ENCODE peak calls at places on chromosome 13, in eight cellular contexts. H is heart right ventricle, A is uterus, Q is left ventricle myocardium inferior, R is heart left ventricle, F is breast epithelium, Y is kidney, U is upper lobe of right lung. O is an unnamed sample. For H3K4me1, the result is how much of the 10 kb centered on the place peaks cover.

GRCh38 chr13:90362718-90363117 is 984.8 kb upstream of the MIR17HG start:
- DNase-seq in A (no peak), F (no peak), Y (no peak), R (no peak), U (no peak), H (no peak), Q (no peak), O (no peak)

GRCh38 chr13:34587586-34587985 is 354.5 kb upstream of the NBEA start:
- DNase-seq in A (no peak), Q (no peak), Y (no peak), F (no peak), R (no peak), H (no peak), U (no peak), O (no peak)

GRCh38 chr13:101452519-101453485 is at the start of gene ITGBL1:
- DNase-seq in A (no peak), R (no peak), Q (peak), F (no peak), H (peak), U (no peak), Y (peak), O (no peak)

GRCh38 chr13:76350399-76350798 is 535.8 kb downstream of the KCTD12 start:
- DNase-seq in U (no peak), Q (no peak), R (no peak), A (no peak), H (no peak), F (no peak), Y (no peak), O (no peak)

GRCh38 chr13:35818577-35819165 is 312.5 kb downstream of the DCLK1 start:
- DNase-seq in Y (no peak), F (no peak), H (no peak), R (no peak), Q (no peak), U (no peak), A (no peak), O (no peak)

GRCh38 chr13:98947925-98948324 is 29.9 kb downstream of the DOCK9 start:
- DNase-seq in Q (no peak), Y (no peak), A (no peak), F (no peak), H (no peak), U (no peak), R (no peak), O (no peak)

GRCh38 chr13:80550856-80551532 is 210.1 kb upstream of the SPRY2 start:
- DNase-seq in U (no peak), H (no peak), R (no peak), Q (no peak), F (no peak), Y (no peak), A (no peak), O (no peak)

GRCh38 chr13:72726721-72727416 is 560 bp downstream of the MZT1 start:
- DNase-seq in R (peak), U (peak), Y (peak), F (no peak), A (no peak), H (peak), Q (peak), O (peak)

GRCh38 chr13:76338003-76338402 is 548.2 kb downstream of the KCTD12 start:
- DNase-seq in Q (no peak), U (no peak), A (no peak), R (no peak), Y (no peak), H (no peak), F (no peak), O (no peak)

GRCh38 chr13:30676672-30677071 is 58.7 kb upstream of the ALOX5AP start:
- DNase-seq in Y (no peak), U (no peak), R (no peak), F (no peak), Q (no peak), H (no peak), A (no peak), O (no peak)

GRCh38 chr13:22091971-22092300 is 421.1 kb downstream of the FGF9 start:
- DNase-seq in A (no peak), F (no peak), R (no peak), H (no peak), U (no peak), Y (no peak), Q (no peak), O (no peak)

GRCh38 chr13:96636310-96636709 is 358.0 kb downstream of the OXGR1 start:
- DNase-seq in R (no peak), A (no peak), H (no peak), F (no peak), U (no peak), Q (no peak), Y (no peak), O (no peak)

GRCh38 chr13:30142502-30143211 is 164.7 kb downstream of the KATNAL1 start:
- DNase-seq in F (peak), R (no peak), Y (no peak), A (peak), H (no peak), Q (no peak), U (no peak), O (peak)

GRCh38 chr13:29858231-29858630 is 7.8 kb upstream of the UBL3 start:
- DNase-seq in Q (no peak), H (no peak), U (no peak), A (no peak), F (no peak), Y (no peak), R (no peak), O (no peak)

GRCh38 chr13:21579754-21580316 is 24.1 kb downstream of the MICU2 start:
- DNase-seq in F (no peak), Y (no peak), R (no peak), A (no peak), U (no peak), H (no peak), Q (no peak), O (no peak)

GRCh38 chr13:97328222-97328790 is 105.7 kb upstream of the RAP2A start:
- DNase-seq in Y (no peak), U (no peak), H (no peak), R (no peak), F (peak), Q (no peak), A (no peak), O (no peak)

GRCh38 chr13:46152627-46153328 is 29.2 kb downstream of the LCP1 start:
- DNase-seq in U (no peak), Q (no peak), H (no peak), A (no peak), R (no peak), Y (no peak), F (no peak), O (no peak)

GRCh38 chr13:97268772-97269171 is 46.6 kb downstream of the MBNL2 start:
- DNase-seq in A (no peak), R (peak), Q (no peak), H (no peak), Y (no peak), F (no peak), U (no peak), O (no peak)

GRCh38 chr13:33369073-33369472 is 83.5 kb upstream of the STARD13 start:
- DNase-seq in Y (no peak), A (no peak), Q (no peak), F (no peak), H (no peak), U (no peak), R (no peak), O (no peak)

GRCh38 chr13:36151591-36151990 is 20.4 kb upstream of the DCLK1 start:
- DNase-seq in H (no peak), R (no peak), U (no peak), Q (no peak), A (no peak), F (no peak), Y (no peak), O (no peak)

GRCh38 chr13:44155422-44156293 is 218.0 kb upstream of the SERP2 start:
- DNase-seq in U (no peak), Q (peak), R (peak), A (peak), F (peak), Y (peak), H (peak), O (peak)

GRCh38 chr13:53058077-53058660 is 29.6 kb downstream of the OLFM4 start:
- DNase-seq in H (no peak), U (no peak), R (no peak), Y (no peak), Q (no peak), F (no peak), A (no peak), O (no peak)

GRCh38 chr13:43346427-43346826 is 323.0 kb downstream of the DNAJC15 start:
- DNase-seq in Y (no peak), U (no peak), A (no peak), H (no peak), R (no peak), Q (no peak), F (no peak), O (no peak)

GRCh38 chr13:35857769-35858168 is 273.4 kb downstream of the DCLK1 start:
- DNase-seq in U (no peak), Y (no peak), F (no peak), Q (no peak), A (no peak), H (no peak), R (no peak), O (no peak)

GRCh38 chr13:88124142-88124541 is 453.0 kb downstream of the SLITRK5 start:
- DNase-seq in R (no peak), A (no peak), Y (no peak), H (no peak), U (no peak), Q (no peak), F (no peak), O (no peak)

GRCh38 chr13:26497991-26498423 is 59.5 kb upstream of the WASF3 start:
- DNase-seq in A (no peak), Y (no peak), H (no peak), Q (no peak), R (no peak), F (no peak), U (no peak), O (no peak)

GRCh38 chr13:110886475-110887241 is 28.2 kb downstream of the ANKRD10 start:
- DNase-seq in A (no peak), F (no peak), U (no peak), R (no peak), Q (no peak), H (no peak), Y (no peak), O (no peak)

GRCh38 chr13:110887955-110888333 is 26.9 kb downstream of the ANKRD10 start:
- DNase-seq in H (no peak), U (no peak), A (no peak), F (no peak), Q (no peak), Y (peak), R (no peak), O (no peak)

GRCh38 chr13:110885966-110886365 is 28.9 kb downstream of the ANKRD10 start:
- DNase-seq in Y (no peak), H (no peak), R (no peak), Q (no peak), U (no peak), F (no peak), A (no peak), O (no peak)

GRCh38 chr13:110888390-110888789 is 26.5 kb downstream of the ANKRD10 start:
- DNase-seq in Y (no peak), H (no peak), U (no peak), A (no peak), R (no peak), Q (no peak), F (no peak), O (no peak)

DNA sequence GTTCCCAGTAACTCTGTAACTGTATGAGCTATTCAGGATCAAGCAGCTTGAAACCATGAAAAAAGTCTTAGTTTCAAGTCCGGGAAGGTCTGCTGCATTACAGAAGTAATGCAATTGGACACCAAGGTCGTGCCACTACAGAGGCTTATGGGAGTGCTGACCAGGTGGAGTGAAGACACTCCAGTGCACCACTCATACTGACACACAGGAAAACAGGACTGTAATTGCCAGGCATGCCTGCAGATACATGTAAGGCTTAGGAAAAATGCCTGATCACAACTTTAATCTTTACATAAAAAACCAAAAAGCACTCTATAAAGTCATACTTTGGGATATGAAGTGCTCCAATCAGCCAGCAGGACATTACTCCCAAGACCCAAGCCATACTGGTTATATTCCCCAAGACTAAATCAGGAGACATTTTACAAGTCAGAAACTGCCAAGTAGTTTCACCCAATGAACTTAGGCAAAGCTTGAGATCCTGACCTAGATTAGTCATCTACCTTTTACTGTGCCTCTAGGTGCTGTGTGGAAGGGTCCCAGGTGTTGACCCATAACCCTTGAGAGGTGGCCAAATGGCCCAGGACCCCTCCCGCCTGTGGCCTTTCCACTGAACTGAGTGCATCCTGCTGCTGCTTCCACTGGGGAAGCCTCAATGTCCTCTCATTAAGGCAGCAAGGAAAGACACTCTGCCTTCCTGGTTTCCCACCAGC is 27.5 kb downstream of the ANKRD10 start:
- DNase-seq in Y (no peak), Q (no peak), H (no peak), A (no peak), U (no peak), R (no peak), F (no peak), O (no peak)
- H3K4me1 ChIP-seq in Y (under half), Q (under half), H (under half), A (under half), U (under half), R (under half), F (under half), O (under half)

GRCh38 chr13:112842343-112842856 is 126.6 kb upstream of the MCF2L start:
- DNase-seq in R (peak), A (peak), F (no peak), H (peak), Y (no peak), U (no peak), Q (peak), O (no peak)

GRCh38 chr13:112844411-112844810 is 124.6 kb upstream of the MCF2L start:
- DNase-seq in H (no peak), Y (no peak), R (no peak), U (no peak), A (no peak), F (no peak), Q (no peak), O (no peak)

GRCh38 chr13:112844879-112845278 is 124.1 kb upstream of the MCF2L start:
- DNase-seq in Q (no peak), F (no peak), Y (no peak), H (no peak), A (no peak), U (no peak), R (no peak), O (no peak)

GRCh38 chr13:112842931-112843391 is 126.1 kb upstream of the MCF2L start:
- DNase-seq in A (peak), Y (no peak), F (no peak), U (no peak), Q (no peak), H (no peak), R (no peak), O (no peak)

DNA sequence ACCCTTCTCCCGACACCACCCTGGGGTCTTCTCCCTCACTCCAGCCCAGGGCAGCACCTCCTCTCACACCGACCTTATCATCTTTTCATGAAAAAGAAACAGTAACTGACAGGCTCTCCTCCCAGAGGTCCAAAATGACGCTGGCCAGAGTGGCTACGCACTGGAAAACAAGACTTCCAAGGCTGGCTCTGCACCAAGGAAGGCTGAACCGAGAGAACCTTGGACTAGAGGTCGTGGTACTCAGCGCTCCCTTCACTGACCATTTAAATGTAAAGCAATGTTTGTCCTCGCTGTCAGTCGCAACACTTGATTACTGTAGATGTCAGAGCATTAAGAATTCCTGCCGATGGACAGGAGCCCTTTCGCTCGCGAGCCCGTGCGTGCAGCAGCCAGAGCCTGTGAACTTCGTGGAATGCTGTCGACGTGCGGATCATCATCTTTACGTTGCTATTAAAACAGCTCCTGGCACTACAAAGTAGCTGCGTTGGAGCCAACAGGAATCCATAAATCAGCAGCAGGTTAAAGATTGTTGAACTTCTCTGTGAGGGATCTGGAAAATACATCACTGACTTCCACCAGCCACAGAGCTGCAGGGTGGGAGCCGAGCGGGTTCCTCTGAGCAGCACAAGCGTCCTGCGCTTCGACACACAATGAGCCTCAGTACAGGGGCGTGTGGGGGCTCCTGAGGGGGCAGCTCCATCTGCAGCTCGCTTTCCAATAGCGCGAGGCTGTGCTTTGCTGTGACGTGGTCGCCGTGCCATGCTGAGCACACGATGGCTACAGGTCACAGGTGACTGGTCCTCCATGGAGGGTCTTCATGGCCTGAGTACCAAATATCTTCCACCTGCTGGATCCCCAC is 125.4 kb upstream of the MCF2L start:
- DNase-seq in F (no peak), Y (no peak), Q (no peak), U (no peak), R (no peak), H (no peak), A (peak), O (no peak)
- H3K4me1 ChIP-seq in F (under half), Y (under half), Q (under half), U (under half), R (under half), H (under half), A (under half), O (under half)

GRCh38 chr13:39415003-39415402 is 188.0 kb downstream of the LHFPL6 start:
- DNase-seq in H (no peak), A (peak), Y (no peak), R (peak), Q (no peak), U (no peak), F (peak), O (peak)
- H3K4me1 ChIP-seq in H (half or more), A (under half), Y (under half), R (half or more), Q (half or more), U (under half), F (under half), O (under half)

DNA sequence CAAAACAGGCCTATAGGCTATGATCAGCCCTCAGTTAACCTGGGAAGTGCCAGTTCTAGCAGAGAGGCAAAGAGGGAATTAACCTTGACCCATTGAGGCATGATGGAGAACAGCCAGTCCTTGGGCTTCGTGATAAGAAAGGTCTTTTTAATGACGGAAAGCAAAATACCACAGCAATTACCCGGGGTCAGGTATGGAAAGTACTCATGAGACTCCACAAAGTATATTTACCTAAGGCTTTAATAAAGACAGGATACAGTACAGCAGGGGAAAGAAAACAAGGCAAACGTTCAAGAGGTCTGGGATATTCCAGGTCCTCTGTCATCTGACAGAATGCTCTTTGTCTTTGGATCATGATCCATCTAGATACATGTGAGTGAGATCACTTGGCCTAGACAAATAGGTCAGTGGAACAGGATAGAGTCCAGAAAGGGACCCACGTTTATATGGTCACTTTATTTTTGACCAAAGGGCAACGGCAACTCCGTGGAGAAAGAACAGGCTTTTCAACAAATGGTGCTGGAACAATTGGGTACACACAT is 52.2 kb downstream of the WDFY2 start:
- DNase-seq in Q (no peak), U (no peak), Y (no peak), A (no peak), R (no peak), F (no peak), H (no peak), O (no peak)
- H3K4me1 ChIP-seq in Q (half or more), U (under half), Y (under half), A (under half), R (under half), F (under half), H (under half), O (under half)

GRCh38 chr13:51422484-51422883 is 30.4 kb downstream of the INTS6 start:
- DNase-seq in A (no peak), U (no peak), H (no peak), F (no peak), R (no peak), Y (no peak), Q (no peak), O (no peak)
- H3K4me1 ChIP-seq in A (under half), U (under half), H (half or more), F (under half), R (under half), Y (under half), Q (half or more), O (under half)

GRCh38 chr13:99977334-99977911 is 4.2 kb upstream of the ZIC2 start:
- DNase-seq in H (no peak), R (no peak), U (no peak), Q (no peak), F (no peak), A (no peak), Y (no peak), O (no peak)
- H3K4me1 ChIP-seq in H (under half), R (under half), U (under half), Q (under half), F (under half), A (under half), Y (under half), O (under half)

GRCh38 chr13:106565127-106565775 is 2.7 kb downstream of the ARGLU1 start:
- DNase-seq in H (no peak), A (no peak), U (no peak), Y (no peak), R (no peak), Q (no peak), F (no peak), O (no peak)
- H3K4me1 ChIP-seq in H (half or more), A (under half), U (under half), Y (under half), R (half or more), Q (half or more), F (under half), O (half or more)

DNA sequence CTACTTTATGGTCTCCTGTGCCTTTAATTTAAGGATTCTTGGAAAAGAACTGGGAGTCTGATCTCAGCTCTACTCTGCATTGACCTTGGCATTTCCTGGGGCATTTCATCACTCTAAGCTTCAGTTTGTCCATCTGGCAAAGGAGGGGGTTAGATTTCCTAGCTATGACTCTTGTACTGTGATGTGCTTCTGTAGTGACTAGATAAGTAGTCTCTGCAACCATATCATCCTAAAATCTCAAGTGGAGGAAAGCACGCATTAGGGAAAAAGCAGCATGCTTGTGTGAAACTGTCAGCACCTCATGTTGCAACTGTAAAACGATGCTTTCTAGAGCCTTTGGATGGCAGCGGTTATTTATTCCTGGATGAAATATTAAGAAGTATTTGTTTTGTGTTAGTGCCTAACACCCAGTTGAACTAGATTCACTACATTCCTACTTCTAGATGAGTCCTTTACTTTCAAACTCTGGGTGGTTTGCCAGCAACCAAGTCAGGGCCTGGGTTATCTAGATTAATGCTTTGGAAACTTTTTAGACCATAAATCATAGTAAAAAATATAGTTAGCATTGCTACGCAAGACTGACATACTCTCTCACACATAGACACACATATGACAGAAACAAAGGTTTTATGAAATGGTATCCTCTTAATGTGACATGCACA is 6.8 kb downstream of the WDFY2 start:
- DNase-seq in U (no peak), Q (no peak), F (no peak), Y (no peak), R (peak), H (no peak), A (peak), O (no peak)
- H3K4me1 ChIP-seq in U (under half), Q (under half), F (under half), Y (under half), R (under half), H (half or more), A (under half), O (under half)

O was measured in sigmoid colon.